ENCODE peak calls at places on chromosomes 7 and 10, in six cellular contexts. K is endothelial cell of umbilical vein, X is bronchial epithelial cell, V is gastrocnemius medialis, W is cardiac muscle cell, I is tibial artery. P is an unnamed sample.
A peak's percentile ranks its signal among the peaks of the same experiment; 100 is the strongest.

GRCh38 chr7:18895456-18895855 is 222.0 kb downstream of the TWIST1 start:
- DNase-seq in K (peak; percentile 75), X (peak; percentile 94), V (no peak), W (no peak), I (no peak), P (no peak)

GRCh38 chr7:105017263-105018051 is 3.5 kb downstream of the KMT2E start:
- DNase-seq in K (peak; percentile 57), X (no peak), V (no peak), W (no peak), I (no peak), P (no peak)

GRCh38 chr7:117986645-117987269 is 113.5 kb upstream of the CTTNBP2 start:
- DNase-seq in K (no peak), X (no peak), V (peak; percentile 14), W (no peak), I (no peak), P (no peak)

GRCh38 chr7:145009866-145010265 is 174.0 kb upstream of the TPK1 start:
- DNase-seq in K (no peak), X (peak; percentile 26), V (no peak), W (no peak), I (no peak), P (no peak)

GRCh38 chr7:80950550-80950967 is 31.7 kb upstream of the SEMA3C start:
- DNase-seq in K (no peak), X (no peak), V (peak; percentile 19), W (peak; percentile 76), I (no peak), P (no peak)

GRCh38 chr7:34373940-34374339 is 284.1 kb upstream of the NPSR1 start:
- DNase-seq in K (no peak), X (no peak), V (no peak), W (no peak), I (no peak), P (no peak)

GRCh38 chr7:1024331-1024761 is 20.0 kb upstream of the GPR146 start:
- DNase-seq in K (no peak), X (no peak), V (peak; percentile 39), W (no peak), I (no peak), P (no peak)

GRCh38 chr7:105656922-105657521 is 75.7 kb upstream of the EFCAB10 start:
- DNase-seq in K (peak; percentile 18), X (no peak), V (no peak), W (peak; percentile 46), I (no peak), P (peak; percentile 83)

GRCh38 chr10:3452683-3453388 is 280.3 kb upstream of the PITRM1 start:
- DNase-seq in K (peak; percentile 75), X (peak; percentile 37), V (no peak), W (no peak), I (no peak), P (no peak)

GRCh38 chr10:5873515-5873995 is 16.1 kb downstream of the ANKRD16 start:
- DNase-seq in K (peak; percentile 85), X (peak; percentile 58), V (peak; percentile 52), W (peak; percentile 71), I (peak; percentile 74), P (peak; percentile 84)

GRCh38 chr7:641269-641671 is 85.2 kb upstream of the DNAAF5 start:
- DNase-seq in K (no peak), X (no peak), V (no peak), W (no peak), I (no peak), P (peak; percentile 66)

GRCh38 chr10:110495731-110496552 is 1.8 kb upstream of the DUSP5 start:
- DNase-seq in K (peak; percentile 76), X (peak; percentile 61), V (no peak), W (no peak), I (peak; percentile 68), P (peak; percentile 72)

GRCh38 chr10:100826983-100827818 is 81.8 kb downstream of the PAX2 start:
- DNase-seq in K (no peak), X (no peak), V (no peak), W (peak; percentile 68), I (no peak), P (peak; percentile 89)

GRCh38 chr10:119502214-119502613 is 40.3 kb downstream of the RGS10 start:
- DNase-seq in K (no peak), X (no peak), V (no peak), W (no peak), I (no peak), P (no peak)

GRCh38 chr10:24168258-24169170 is 40.4 kb upstream of the KIAA1217 start:
- DNase-seq in K (no peak), X (peak; percentile 14), V (no peak), W (peak; percentile 9), I (no peak), P (no peak)

DNA sequence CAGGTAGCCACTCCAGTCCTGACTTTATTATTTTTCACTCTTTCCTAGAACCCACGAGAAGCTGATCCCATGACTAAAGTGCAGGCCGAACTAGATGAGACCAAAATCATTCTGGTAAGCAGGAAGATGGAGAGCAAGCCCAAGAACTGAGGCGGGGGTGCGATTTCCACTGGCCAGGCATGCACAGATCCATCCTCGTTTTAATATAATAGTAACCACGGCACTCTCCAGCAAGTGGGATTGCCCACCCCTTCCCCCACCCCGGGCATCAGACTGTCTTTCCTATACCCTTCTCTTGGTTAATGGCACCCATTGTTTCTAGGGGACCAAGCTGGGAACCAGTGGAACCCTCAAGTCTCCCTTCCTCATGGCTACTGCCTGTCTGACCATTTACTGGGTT is 7.3 kb downstream of the YKT6 start:
- DNase-seq in K (no peak), X (no peak), V (peak; percentile 4), W (no peak), I (no peak), P (no peak)
- H3K36me3 ChIP-seq in K (peaks cover 29% of the 10 kb centered on the region), X (peaks cover 30% of the 10 kb centered on the region), V (peaks cover 87% of the 10 kb centered on the region), W (peaks cover 62% of the 10 kb centered on the region), I (peaks cover 74% of the 10 kb centered on the region), P (peaks cover 49% of the 10 kb centered on the region)

GRCh38 chr10:26335574-26336093 is 102.5 kb upstream of the APBB1IP start:
- DNase-seq in K (no peak), X (no peak), V (no peak), W (no peak), I (no peak), P (no peak)
- H3K4me3 ChIP-seq in K (no peak overlapping the region), X (no peak overlapping the region), V (no peak overlapping the region), W (no peak overlapping the region), I (peak overlapping the region; percentile 16), P (no peak overlapping the region)

DNA sequence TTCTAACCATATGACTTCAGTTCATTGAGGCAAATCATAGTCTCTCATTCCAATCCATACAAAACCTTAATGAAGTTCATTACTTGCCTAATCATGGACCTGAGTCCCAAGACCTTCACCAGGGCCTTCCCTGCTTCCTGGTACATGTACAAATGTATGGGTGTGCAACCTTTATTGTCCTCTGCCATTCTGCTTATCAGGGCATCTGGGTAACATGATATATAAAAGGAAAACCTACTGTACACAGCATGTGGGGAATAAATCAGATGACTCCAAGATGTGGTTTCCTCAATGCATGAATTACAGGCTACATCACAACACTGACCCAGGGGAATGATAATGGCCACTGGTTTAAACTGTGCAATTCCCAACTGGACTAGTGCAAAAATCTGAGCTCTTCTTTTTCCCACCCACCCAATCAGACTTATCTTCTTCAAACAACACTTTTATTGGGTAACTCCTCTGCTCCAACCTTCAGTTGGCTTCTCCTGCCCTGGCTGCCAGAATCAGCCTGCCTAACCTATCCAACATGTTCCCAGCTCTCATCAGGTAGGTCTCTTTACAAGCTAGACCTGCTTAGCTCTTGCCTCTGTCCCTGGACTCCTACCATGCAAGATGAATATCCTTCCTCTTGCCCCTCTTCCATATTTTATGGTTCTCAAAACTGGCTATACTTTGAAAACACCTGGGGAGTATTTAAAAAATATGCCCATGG is 11.4 kb downstream of the GOT1 start:
- DNase-seq in K (no peak), X (no peak), V (no peak), W (no peak), I (no peak), P (no peak)
- H3K36me3 ChIP-seq in K (no peaks in the 10 kb centered on the region), X (peaks cover 13% of the 10 kb centered on the region), V (peaks cover 30% of the 10 kb centered on the region), W (peaks cover 23% of the 10 kb centered on the region), I (peaks cover 18% of the 10 kb centered on the region), P (no peaks in the 10 kb centered on the region)

GRCh38 chr7:27438878-27439589 is 196.4 kb downstream of the EVX1 start:
- DNase-seq in K (no peak), X (no peak), V (no peak), W (no peak), I (no peak), P (no peak)
- H3K4me3 ChIP-seq in K (no peak overlapping the region), X (no peak overlapping the region), V (no peak overlapping the region), W (no peak overlapping the region), I (no peak overlapping the region), P (no peak overlapping the region)

DNA sequence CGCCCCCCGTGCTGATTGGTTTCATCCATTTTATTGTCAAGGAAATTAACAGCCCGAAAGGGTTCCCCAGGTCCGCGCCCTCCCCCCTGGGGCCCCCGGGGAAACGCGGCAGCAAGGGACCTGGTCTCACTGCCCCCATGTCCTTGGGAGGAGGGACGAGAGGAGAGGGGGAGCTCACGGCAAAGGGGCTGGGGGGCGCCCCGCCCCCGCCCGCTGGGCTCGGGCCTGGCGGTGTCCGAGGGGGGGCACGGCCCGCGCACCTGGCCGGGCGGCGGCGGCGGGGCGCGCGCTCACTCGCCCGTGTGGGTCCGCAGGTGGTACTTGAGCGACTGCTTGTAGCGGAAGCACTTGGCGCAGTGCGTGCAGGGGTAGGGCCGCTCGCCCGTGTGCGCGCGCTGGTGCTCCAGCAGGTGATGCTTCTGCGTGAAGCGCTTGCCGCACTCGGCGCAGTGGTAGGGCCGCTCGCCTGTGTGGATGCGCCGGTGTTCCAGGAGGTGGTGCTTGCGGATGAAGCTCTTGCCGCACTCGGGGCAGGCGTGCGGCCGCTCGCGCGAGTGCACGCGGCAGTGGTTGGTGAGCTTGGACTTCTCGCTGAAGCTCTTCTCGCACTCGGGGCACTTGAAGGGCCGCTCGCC is 29.3 kb downstream of the ZNF777 start:
- DNase-seq in K (no peak), X (no peak), V (no peak), W (no peak), I (no peak), P (no peak)
- H3K36me3 ChIP-seq in K (peaks cover 4% of the 10 kb centered on the region), X (peaks cover 12% of the 10 kb centered on the region), V (peaks cover 45% of the 10 kb centered on the region), W (peaks cover 22% of the 10 kb centered on the region), I (peaks cover 11% of the 10 kb centered on the region), P (no peaks in the 10 kb centered on the region)

DNA sequence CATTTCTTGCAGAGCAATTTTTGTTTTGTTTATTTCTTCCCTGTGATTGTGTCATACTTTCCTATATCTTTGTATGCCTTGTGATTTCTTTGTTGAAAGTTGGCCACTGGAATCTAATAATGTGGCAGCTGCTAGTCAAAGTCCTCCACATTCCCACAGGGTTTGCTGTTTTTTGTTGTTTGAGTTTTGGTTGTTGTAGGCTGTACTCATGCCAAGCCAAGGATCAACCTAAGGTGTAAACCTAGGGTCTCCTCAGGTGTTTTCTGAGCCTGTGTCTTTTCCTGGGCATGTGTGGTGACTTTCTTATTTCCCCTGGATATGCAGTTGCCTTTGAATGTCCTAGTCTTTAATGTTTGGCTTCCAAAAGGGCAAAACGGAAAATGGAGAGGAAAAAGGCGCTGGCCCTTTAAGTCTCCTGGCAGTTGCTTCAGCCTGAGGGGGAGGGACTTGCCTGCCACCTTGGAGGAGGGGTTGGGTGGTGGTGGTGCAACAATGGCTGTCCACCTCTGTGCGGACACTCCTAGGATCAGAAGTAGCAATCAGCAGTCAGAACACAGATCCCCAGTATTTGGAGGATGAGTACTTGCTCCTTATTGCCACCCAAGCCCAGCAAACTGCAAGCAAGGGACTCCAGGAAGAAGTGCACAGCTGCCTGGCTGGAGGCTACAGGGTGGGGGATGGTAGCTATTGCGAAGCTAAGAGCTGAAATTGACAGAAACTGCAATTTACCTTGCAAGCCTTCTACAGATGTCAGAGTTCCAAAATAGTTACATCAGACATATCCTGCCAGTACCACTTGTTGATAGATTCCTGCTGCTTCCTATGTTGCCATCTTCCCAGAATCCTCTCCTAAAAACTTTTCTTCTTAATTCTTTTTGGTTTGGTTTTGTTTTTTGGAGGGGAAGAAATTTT is 5.6 kb upstream of the ZNF518A start:
- DNase-seq in K (peak; percentile 37), X (peak; percentile 62), V (no peak), W (peak; percentile 61), I (no peak), P (peak; percentile 72)
- H3K4me3 ChIP-seq in K (no peak overlapping the region), X (peak overlapping the region; percentile 43), V (no peak overlapping the region), W (peak overlapping the region; percentile 29), I (no peak overlapping the region), P (peak overlapping the region; percentile 46)